ENCODE peak calls at places on chromosomes 16 and 17, in eight cellular contexts. K, M, G, J, Y, T, C and H are unnamed samples.

GRCh38 chr17:78267257-78268073 is 36.0 kb downstream of the TMEM235 start:
- DNase-seq in G (peak; percentile 30), C (no peak), J (no peak), Y (no peak), K (no peak), T (no peak), M (no peak), H (no peak)

GRCh38 chr17:74080936-74081335 is 122.5 kb upstream of the RPL38 start:
- DNase-seq in G (no peak), C (no peak), K (no peak), J (no peak), M (no peak), Y (no peak), T (no peak), H (no peak)

GRCh38 chr16:69796285-69797118 is 34.4 kb downstream of the WWP2 start:
- DNase-seq in T (no peak), K (peak; percentile 77), J (peak; percentile 79), G (peak; percentile 85), Y (peak; percentile 40), C (peak; percentile 61), M (no peak), H (peak; percentile 43)

GRCh38 chr17:2094891-2095535 is 40.1 kb downstream of the HIC1 start:
- DNase-seq in T (no peak), K (peak; percentile 75), Y (peak; percentile 73), J (peak; percentile 84), C (peak; percentile 33), M (peak; percentile 52), G (peak; percentile 81), H (no peak)

GRCh38 chr17:31733326-31733725 is 125.7 kb downstream of the COPRS start:
- DNase-seq in Y (no peak), G (no peak), M (no peak), C (no peak), J (no peak), T (no peak), K (no peak), H (no peak)

GRCh38 chr17:58517928-58518609 is 3.6 kb upstream of the MTMR4 start:
- DNase-seq in T (peak; percentile 100), Y (peak; percentile 100), M (peak; percentile 100), K (peak; percentile 100), C (peak; percentile 100), J (peak; percentile 100), G (peak; percentile 100), H (peak; percentile 100)

GRCh38 chr16:57688987-57689771 is 5.4 kb upstream of the DRC7 start:
- DNase-seq in K (no peak), G (no peak), Y (no peak), J (no peak), M (no peak), T (no peak), C (no peak), H (no peak)

GRCh38 chr16:53435066-53435688 is 906 bp downstream of the RBL2 start:
- DNase-seq in K (peak; percentile 89), J (peak; percentile 85), T (peak; percentile 57), G (peak; percentile 91), M (peak; percentile 70), Y (peak; percentile 74), C (peak; percentile 91), H (peak; percentile 84)

GRCh38 chr17:72321886-72322285 is 201.1 kb downstream of the SOX9 start:
- DNase-seq in M (no peak), G (no peak), T (no peak), Y (no peak), K (no peak), C (no peak), J (no peak), H (no peak)

GRCh38 chr17:4931974-4932373 is at the start of gene GP1BA:
- DNase-seq in C (no peak), T (no peak), K (no peak), M (peak; percentile 23), G (no peak), Y (no peak), J (no peak), H (no peak)

GRCh38 chr17:63356275-63356905 is 89.7 kb downstream of the CYB561 start:
- DNase-seq in G (peak; percentile 88), K (peak; percentile 86), J (peak; percentile 96), M (no peak), C (no peak), T (no peak), Y (no peak), H (peak; percentile 98)

GRCh38 chr17:77474292-77474988 is 333.7 kb downstream of the SEC14L1 start:
- DNase-seq in G (peak; percentile 81), K (peak; percentile 41), C (no peak), J (peak; percentile 43), M (no peak), T (no peak), Y (no peak), H (no peak)

GRCh38 chr16:10926867-10927266 is 15.4 kb downstream of the DEXI start:
- DNase-seq in M (peak; percentile 3), Y (no peak), G (no peak), T (no peak), K (no peak), C (no peak), J (no peak), H (no peak)

GRCh38 chr17:7856081-7856791 is 1.1 kb downstream of the NAA38 start:
- DNase-seq in C (peak; percentile 84), T (peak; percentile 66), Y (peak; percentile 88), G (peak; percentile 81), J (peak; percentile 12), M (peak; percentile 79), K (no peak), H (no peak)

GRCh38 chr17:33267279-33267790 is 25.8 kb downstream of the ASIC2 start:
- DNase-seq in C (no peak), T (no peak), K (peak; percentile 94), Y (no peak), G (peak; percentile 38), J (peak; percentile 67), M (no peak), H (peak; percentile 87)

GRCh38 chr17:8025176-8025911 is 13.5 kb upstream of the ALOX15B start:
- DNase-seq in G (no peak), T (no peak), K (no peak), Y (no peak), M (no peak), J (no peak), C (no peak), H (no peak)

GRCh38 chr16:78235168-78235800 is 135.8 kb downstream of the WWOX start:
- DNase-seq in G (peak; percentile 76), J (peak; percentile 70), Y (peak; percentile 64), T (peak; percentile 51), C (peak; percentile 75), K (peak; percentile 57), M (peak; percentile 58), H (peak; percentile 3)
- TF ChIP-seq CTCF in G (peak; percentile 88), J (peak; percentile 97), Y (peak; percentile 93), T (peak; percentile 71), C (peak; percentile 99), K (peak; percentile 74), M (peak; percentile 83), H (peak; percentile 70)

DNA sequence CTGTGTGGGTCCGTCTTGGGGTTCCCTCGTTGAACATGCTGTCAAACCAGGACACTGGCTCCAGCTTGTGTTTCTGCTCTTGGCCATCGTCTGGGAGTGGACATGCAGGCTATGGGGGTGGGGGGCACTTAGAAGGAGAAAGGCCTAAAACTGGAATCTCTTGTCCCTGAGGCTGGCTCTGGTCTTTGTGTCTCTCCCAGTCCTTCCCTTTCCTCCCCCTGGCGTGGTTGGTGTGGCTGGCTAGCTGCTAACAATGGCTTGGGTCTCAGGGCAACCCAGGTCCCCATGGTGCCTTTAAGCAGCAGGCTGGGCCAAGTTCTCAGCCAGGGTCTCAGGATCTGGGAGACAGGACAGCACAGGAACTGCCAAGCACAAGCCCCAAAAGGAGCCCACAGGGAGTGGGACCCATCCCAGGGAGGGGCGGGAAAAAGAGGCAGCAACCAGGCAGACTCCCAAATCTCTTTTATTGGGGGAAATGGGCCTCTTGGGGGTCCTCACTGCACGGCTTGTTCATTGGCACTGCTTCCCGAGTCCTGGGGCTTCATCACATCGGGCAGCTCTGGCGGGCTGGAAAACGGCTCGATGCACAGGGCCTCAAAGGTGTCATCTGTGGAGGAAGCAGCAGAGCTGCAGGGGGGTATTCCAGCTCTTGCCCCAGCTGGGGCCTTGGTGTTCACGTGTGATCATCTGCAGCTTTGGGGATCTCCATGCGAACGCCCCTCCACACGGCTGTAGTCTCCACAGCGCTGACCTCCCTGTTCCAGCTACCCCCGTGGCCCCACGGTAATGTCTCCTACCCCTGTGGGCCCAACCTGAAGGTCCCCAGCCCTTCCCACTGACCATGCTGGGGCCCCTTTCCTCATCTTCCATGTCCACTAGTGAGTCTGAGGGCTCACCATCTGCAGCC is 5.3 kb downstream of the ELOB start:
- DNase-seq in Y (no peak), C (peak; percentile 23), K (no peak), M (no peak), G (no peak), J (no peak), T (no peak), H (no peak)
- TF ChIP-seq CTCF in Y (no peak), C (no peak), K (no peak), M (no peak), G (no peak), J (no peak), T (no peak), H (no peak)

DNA sequence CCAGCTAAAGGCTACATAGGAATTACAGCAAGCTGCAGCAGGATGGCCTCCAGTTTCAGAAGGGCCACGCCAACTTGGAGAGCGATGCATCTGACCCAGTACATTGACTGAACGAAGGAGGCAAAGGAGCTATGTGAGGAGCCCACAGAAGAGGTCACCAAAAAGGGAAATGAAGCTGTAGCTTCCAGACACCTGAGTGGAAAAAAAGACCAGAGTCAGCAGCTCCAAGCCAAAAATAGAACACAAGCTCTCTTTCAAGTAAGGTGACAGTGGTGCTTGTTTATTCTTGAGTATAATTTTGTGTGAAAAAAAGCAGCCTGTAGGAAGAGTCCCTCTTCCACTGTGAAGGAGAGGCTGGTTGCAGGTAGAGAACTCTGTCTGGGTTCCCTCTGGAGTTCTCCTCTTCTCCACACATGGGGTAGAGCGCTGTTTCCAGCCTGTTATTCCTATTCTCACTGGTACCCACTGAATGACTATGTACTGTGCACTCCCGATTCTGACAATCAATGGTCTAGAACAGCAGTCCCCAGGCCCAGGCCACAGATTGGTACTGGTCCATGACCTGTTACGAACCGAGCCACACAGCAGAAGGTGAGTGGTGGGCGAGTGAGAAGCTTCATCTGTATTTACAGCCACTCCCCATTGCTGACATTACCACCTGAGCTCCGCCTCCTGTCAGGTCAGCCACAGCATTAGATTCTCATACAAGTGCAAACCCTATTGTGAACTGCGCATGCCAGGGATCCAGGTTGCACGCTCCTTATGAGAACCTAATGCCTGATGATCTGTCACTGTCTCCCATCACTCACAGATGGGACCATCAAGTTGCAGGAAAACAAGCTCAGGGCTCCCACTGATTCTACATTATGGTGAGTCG is 15.1 kb downstream of the CCL4 start:
- DNase-seq in C (peak; percentile 12), Y (no peak), M (no peak), T (no peak), J (no peak), K (no peak), G (no peak), H (no peak)
- TF ChIP-seq CTCF in C (no peak), Y (no peak), M (no peak), T (no peak), J (no peak), K (no peak), G (no peak), H (no peak)

DNA sequence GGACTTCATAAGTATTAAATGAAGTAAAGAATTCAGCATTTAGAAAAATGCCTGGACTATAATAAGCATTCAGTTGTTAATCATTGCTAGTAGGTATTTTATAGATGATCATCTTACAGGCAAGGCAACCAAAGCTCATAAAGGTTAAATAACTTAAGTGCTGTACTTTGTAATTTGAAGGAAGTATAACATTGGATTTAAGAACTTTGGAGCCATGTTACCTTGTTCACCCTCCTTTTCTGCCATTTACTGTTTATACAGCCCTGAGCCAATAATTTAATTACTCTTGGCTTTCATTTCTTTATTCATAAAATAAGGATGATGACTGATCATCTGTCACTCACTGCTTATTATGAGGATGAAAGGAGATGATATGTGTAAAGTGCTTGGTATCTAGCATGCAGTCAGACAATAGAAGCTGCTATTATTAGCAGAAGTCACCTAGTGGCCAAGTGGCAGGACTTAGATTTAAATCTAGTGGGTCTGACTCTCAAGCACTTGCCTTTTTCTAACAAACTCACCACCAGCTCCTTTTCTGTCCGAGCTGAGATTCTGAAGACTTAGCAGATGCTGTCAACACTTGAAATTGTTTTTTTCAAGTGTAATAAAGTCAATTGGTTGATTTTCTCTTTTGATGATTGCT is 18.2 kb upstream of the DDX52 start:
- DNase-seq in Y (no peak), J (no peak), T (no peak), G (no peak), C (no peak), K (no peak), M (no peak), H (no peak)
- TF ChIP-seq CTCF in Y (no peak), J (peak; percentile 8), T (no peak), G (no peak), C (no peak), K (no peak), M (no peak), H (peak; percentile 56)